ENCODE peak calls at places on chromosomes 6 and 20, in seven cellular contexts. I is endodermal cell, O is esophagus muscularis mucosa, B is mucosa of descending colon, L is heart left ventricle, N is ovary, T is heart right ventricle. W is an unnamed sample.
A peak's percentile ranks its signal among the peaks of the same experiment; 100 is the strongest.

GRCh38 chr6:49980898-49981297 is 11.5 kb upstream of the DEFB113 start:
- DNase-seq in I (no peak), O (no peak), B (no peak), L (no peak), N (no peak), T (no peak), W (no peak)

GRCh38 chr20:43925215-43925614 is 10.6 kb downstream of the TOX2 start:
- DNase-seq in I (no peak), O (no peak), B (no peak), L (no peak), N (no peak), T (no peak), W (no peak)

GRCh38 chr6:16821834-16822264 is 60.6 kb upstream of the ATXN1 start:
- DNase-seq in I (no peak), O (no peak), B (no peak), L (no peak), N (no peak), T (no peak), W (no peak)

GRCh38 chr20:11451793-11452291 is 465.9 kb upstream of the BTBD3 start:
- DNase-seq in I (peak; percentile 62), O (no peak), B (no peak), L (no peak), N (no peak), T (no peak), W (no peak)

GRCh38 chr20:31446084-31446819 is 5.8 kb downstream of the DEFB123 start:
- DNase-seq in I (no peak), O (no peak), B (no peak), L (no peak), N (no peak), T (no peak), W (no peak)

GRCh38 chr20:32416206-32416605 is 58.1 kb downstream of the ASXL1 start:
- DNase-seq in I (no peak), O (no peak), B (no peak), L (no peak), N (no peak), T (no peak), W (no peak)

GRCh38 chr6:16130437-16130891 is 1.6 kb downstream of the MYLIP start:
- DNase-seq in I (no peak), O (no peak), B (no peak), L (no peak), N (no peak), T (no peak), W (no peak)

GRCh38 chr6:52253494-52253893 is 9.2 kb upstream of the IL17F start:
- DNase-seq in I (no peak), O (no peak), B (no peak), L (no peak), N (no peak), T (no peak), W (no peak)

GRCh38 chr6:146361367-146361924 is 182.2 kb upstream of the RAB32 start:
- DNase-seq in I (no peak), O (no peak), B (no peak), L (peak; percentile 40), N (no peak), T (peak; percentile 18), W (no peak)

GRCh38 chr6:140009286-140009685 is 634.8 kb upstream of the CITED2 start:
- DNase-seq in I (no peak), O (no peak), B (no peak), L (no peak), N (no peak), T (no peak), W (no peak)

GRCh38 chr6:24919404-24919892 is 16.3 kb downstream of the RIPOR2 start:
- DNase-seq in I (no peak), O (peak; percentile 34), B (no peak), L (no peak), N (no peak), T (no peak), W (no peak)

GRCh38 chr6:156760377-156760776 is 16.8 kb upstream of the ARID1B start:
- DNase-seq in I (no peak), O (no peak), B (no peak), L (no peak), N (no peak), T (no peak), W (no peak)

GRCh38 chr6:56019973-56020372 is 144.6 kb upstream of the BMP5 start:
- DNase-seq in I (no peak), O (no peak), B (no peak), L (no peak), N (no peak), T (no peak), W (no peak)

GRCh38 chr20:49579195-49579594 is 11.3 kb upstream of the PTGIS start:
- DNase-seq in I (no peak), O (no peak), B (no peak), L (no peak), N (no peak), T (no peak), W (no peak)

GRCh38 chr6:29941476-29941875 is 856 bp upstream of the HLA-A start:
- DNase-seq in I (no peak), O (no peak), B (no peak), L (no peak), N (no peak), T (no peak), W (no peak)

GRCh38 chr6:69311888-69312287 is 484.9 kb downstream of the LMBRD1 start:
- DNase-seq in I (peak; percentile 55), O (no peak), B (no peak), L (no peak), N (no peak), T (no peak), W (no peak)

GRCh38 chr6:108677357-108677756 is 116.6 kb downstream of the FOXO3 start:
- DNase-seq in I (no peak), O (no peak), B (no peak), L (no peak), N (no peak), T (no peak), W (peak; percentile 21)

GRCh38 chr20:61805365-61805764 is 260.3 kb downstream of the TAF4 start:
- DNase-seq in I (no peak), O (no peak), B (peak; percentile 7), L (no peak), N (no peak), T (no peak), W (no peak)

GRCh38 chr20:62832212-62832922 is 15.5 kb downstream of the COL9A3 start:
- DNase-seq in I (peak; percentile 88), O (no peak), B (peak; percentile 77), L (peak; percentile 24), N (peak; percentile 48), T (peak; percentile 31), W (peak; percentile 55)

GRCh38 chr20:23235173-23236027 is 115.2 kb upstream of the NXT1 start:
- DNase-seq in I (peak; percentile 91), O (peak; percentile 91), B (peak; percentile 59), L (peak; percentile 76), N (peak; percentile 79), T (peak; percentile 73), W (peak; percentile 39)

GRCh38 chr6:114249522-114249921 is 93.3 kb downstream of the HS3ST5 start:
- DNase-seq in I (no peak), O (no peak), B (no peak), L (no peak), N (no peak), T (no peak), W (no peak)

GRCh38 chr6:12635813-12636212 is 80.8 kb upstream of the PHACTR1 start:
- DNase-seq in I (no peak), O (no peak), B (no peak), L (no peak), N (no peak), T (no peak), W (no peak)

GRCh38 chr6:127879685-127880084 is 21.2 kb downstream of the THEMIS start:
- DNase-seq in I (peak; percentile 89), O (no peak), B (peak; percentile 24), L (no peak), N (no peak), T (peak; percentile 5), W (peak; percentile 69)

GRCh38 chr6:154508573-154509375 is 1.7 kb downstream of the CNKSR3 start:
- DNase-seq in I (no peak), O (no peak), B (no peak), L (no peak), N (no peak), T (no peak), W (no peak)

GRCh38 chr6:113306552-113307145 is 550.5 kb upstream of the MARCKS start:
- DNase-seq in I (peak; percentile 92), O (peak; percentile 93), B (peak; percentile 72), L (no peak), N (peak; percentile 21), T (peak; percentile 37), W (peak; percentile 53)

GRCh38 chr6:132279592-132280139 is 121.6 kb downstream of the MOXD1 start:
- DNase-seq in I (peak; percentile 86), O (no peak), B (peak; percentile 80), L (peak; percentile 70), N (peak; percentile 64), T (peak; percentile 63), W (peak; percentile 74)

GRCh38 chr6:21738180-21739094 is 144.9 kb downstream of the SOX4 start:
- DNase-seq in I (no peak), O (peak; percentile 62), B (no peak), L (no peak), N (no peak), T (no peak), W (no peak)

GRCh38 chr20:3494218-3494617 is 23.4 kb downstream of the ATRN start:
- DNase-seq in I (no peak), O (no peak), B (no peak), L (no peak), N (no peak), T (no peak), W (no peak)
- TF ChIP-seq CTCF in I (peak; percentile 55), O (no peak), B (no peak), L (no peak), N (no peak), T (no peak), W (no peak)

GRCh38 chr6:158032354-158032733 is 50.7 kb downstream of the SYNJ2 start:
- DNase-seq in I (no peak), O (no peak), B (peak; percentile 21), L (no peak), N (no peak), T (no peak), W (no peak)
- H3K4me1 ChIP-seq in I (no peaks in the 10 kb centered on the region), O (peaks cover 42% of the 10 kb centered on the region), B (peaks cover 25% of the 10 kb centered on the region), L (peaks cover 41% of the 10 kb centered on the region), N (peaks cover 3% of the 10 kb centered on the region), T (peaks cover 34% of the 10 kb centered on the region), W (peaks cover 29% of the 10 kb centered on the region)

GRCh38 chr20:57620274-57620990 is at the start of gene ZBP1:
- DNase-seq in I (no peak), O (no peak), B (peak; percentile 77), L (no peak), N (no peak), T (no peak), W (no peak)
- H3K4me3 ChIP-seq in I (no peak within 1 kb of the TSS), O (no peak within 1 kb of the TSS), B (no peak within 1 kb of the TSS), L (no peak within 1 kb of the TSS), N (no peak within 1 kb of the TSS), T (peak within 1 kb of the TSS; percentile 27), W (no peak within 1 kb of the TSS)

GRCh38 chr6:121449331-121449730 is 13.9 kb downstream of the GJA1 start:
- DNase-seq in I (no peak), O (no peak), B (no peak), L (no peak), N (no peak), T (no peak), W (no peak)
- TF ChIP-seq CTCF in I (no peak), O (no peak), B (no peak), L (no peak), N (no peak), T (no peak), W (no peak)

DNA sequence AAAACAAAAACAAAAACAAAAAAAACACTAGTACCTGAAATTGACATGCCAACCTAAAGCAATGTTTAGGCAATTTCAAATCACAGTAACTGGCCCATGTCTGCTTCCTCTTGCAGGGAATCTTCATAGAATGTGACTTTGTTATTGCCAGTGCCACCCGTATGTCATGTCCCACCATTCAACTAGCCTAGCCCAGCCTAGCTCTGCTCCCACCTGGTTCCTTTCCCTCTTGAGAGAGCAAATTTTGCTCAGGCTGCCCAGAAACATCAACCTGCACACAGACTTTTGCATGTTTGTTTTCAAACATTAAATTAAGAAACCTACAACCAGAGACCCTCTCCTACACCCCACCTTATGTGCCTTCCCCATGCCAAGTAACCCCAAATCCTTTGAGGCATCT is 124.8 kb upstream of the SLC2A12 start:
- DNase-seq in I (no peak), O (peak; percentile 84), B (no peak), L (no peak), N (no peak), T (no peak), W (no peak)
- H3K4me1 ChIP-seq in I (no peaks in the 10 kb centered on the region), O (peaks cover 39% of the 10 kb centered on the region), B (peaks cover 3% of the 10 kb centered on the region), L (peaks cover 31% of the 10 kb centered on the region), N (peaks cover 5% of the 10 kb centered on the region), T (peaks cover 6% of the 10 kb centered on the region), W (no peaks in the 10 kb centered on the region)

W was measured in BE2C.